ENCODE peak calls at places on chromosomes 12 and 14, in nine cellular contexts. X is suprapubic skin, Z is GM12865, I is AG04449, J is cardiac muscle cell, C is left lung, W is body of pancreas, A is choroid plexus epithelial cell, D is WTC11. Q is an unnamed sample.

GRCh38 chr12:11877869-11878780 is 192.6 kb upstream of the BCL2L14 start:
- DNase-seq in W (peak), J (peak), X (no peak), D (no peak), I (peak), A (peak), C (no peak), Z (no peak), Q (no peak)

GRCh38 chr12:12207746-12208145 is 59.1 kb downstream of the LRP6 start:
- DNase-seq in W (no peak), A (no peak), J (no peak), I (no peak), X (no peak), Z (no peak), C (no peak), D (no peak), Q (no peak)

GRCh38 chr14:70665448-70666363 is 24.0 kb downstream of the TTC9 start:
- DNase-seq in Z (peak), J (no peak), W (peak), I (no peak), C (no peak), D (no peak), X (peak), A (peak), Q (no peak)

GRCh38 chr14:91835197-91835919 is 32.0 kb downstream of the TC2N start:
- DNase-seq in D (no peak), J (peak), W (peak), I (no peak), Z (peak), X (no peak), A (no peak), C (no peak), Q (no peak)

GRCh38 chr12:54330442-54330841 is 5.5 kb downstream of the COPZ1 start:
- DNase-seq in D (no peak), A (no peak), Z (no peak), X (no peak), I (no peak), W (no peak), C (no peak), J (no peak), Q (no peak)

GRCh38 chr12:124509676-124510300 is 57.6 kb downstream of the NCOR2 start:
- DNase-seq in A (peak), Z (no peak), X (no peak), I (no peak), J (peak), D (peak), C (no peak), W (peak), Q (no peak)

GRCh38 chr12:1796515-1797010 is 23.8 kb upstream of the LRTM2 start:
- DNase-seq in C (peak), X (no peak), J (no peak), W (peak), I (no peak), A (no peak), Z (peak), D (no peak), Q (peak)

GRCh38 chr14:44895716-44896115 is 66.0 kb downstream of the KLHL28 start:
- DNase-seq in Z (no peak), W (no peak), X (no peak), A (peak), I (peak), J (no peak), D (no peak), C (no peak), Q (no peak)

GRCh38 chr12:27623645-27624044 is 72.6 kb upstream of the REP15 start:
- DNase-seq in X (no peak), I (no peak), D (no peak), J (no peak), Z (no peak), C (no peak), W (no peak), A (peak), Q (no peak)

GRCh38 chr12:109307051-109307450 is 2.0 kb downstream of the FOXN4 start:
- DNase-seq in X (no peak), J (no peak), D (no peak), C (no peak), A (no peak), I (no peak), Z (no peak), W (no peak), Q (no peak)
- TF ChIP-seq CTCF in X (no peak), J (no peak), D (no peak), C (no peak), A (no peak), I (no peak), Z (no peak), W (no peak), Q (no peak)

DNA sequence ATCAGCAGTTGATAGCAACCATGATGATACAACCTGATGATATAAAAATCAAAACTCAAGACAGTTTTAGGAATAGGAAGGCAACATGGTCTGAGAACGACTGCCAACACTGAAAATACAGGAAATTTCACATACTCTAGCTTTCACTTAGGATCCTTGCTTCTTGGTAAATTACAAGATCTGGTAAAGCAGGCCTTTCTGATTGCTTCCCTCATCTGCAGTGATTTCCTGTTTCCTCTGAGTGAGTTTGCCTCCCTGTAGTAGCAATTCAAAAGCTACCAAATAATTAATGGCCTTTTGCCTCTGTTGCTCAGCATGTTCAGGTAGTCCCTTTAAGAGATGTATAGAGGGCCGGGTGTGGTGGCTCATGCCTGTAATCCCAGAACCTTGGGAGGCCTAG is 2.0 kb upstream of the IRAK3 start:
- DNase-seq in X (no peak), W (no peak), Z (no peak), A (no peak), C (no peak), J (no peak), I (no peak), D (no peak), Q (no peak)
- TF ChIP-seq CTCF in X (no peak), W (no peak), Z (no peak), A (no peak), C (no peak), J (no peak), I (no peak), D (no peak), Q (no peak)

GRCh38 chr12:59708484-59708883 is 112.7 kb downstream of the SLC16A7 start:
- DNase-seq in D (no peak), C (no peak), Z (no peak), X (no peak), W (no peak), I (no peak), A (no peak), J (no peak), Q (no peak)

GRCh38 chr12:59715434-59715833 is 119.6 kb downstream of the SLC16A7 start:
- DNase-seq in C (no peak), D (no peak), W (no peak), X (no peak), I (no peak), Z (no peak), J (no peak), A (no peak), Q (no peak)

GRCh38 chr12:59710004-59710628 is 114.3 kb downstream of the SLC16A7 start:
- DNase-seq in X (no peak), Z (no peak), A (no peak), C (no peak), D (no peak), W (no peak), J (no peak), I (no peak), Q (no peak)

GRCh38 chr12:59708059-59708458 is 112.2 kb downstream of the SLC16A7 start:
- DNase-seq in C (no peak), Z (no peak), W (no peak), I (no peak), J (no peak), D (no peak), X (no peak), A (peak), Q (no peak)

DNA sequence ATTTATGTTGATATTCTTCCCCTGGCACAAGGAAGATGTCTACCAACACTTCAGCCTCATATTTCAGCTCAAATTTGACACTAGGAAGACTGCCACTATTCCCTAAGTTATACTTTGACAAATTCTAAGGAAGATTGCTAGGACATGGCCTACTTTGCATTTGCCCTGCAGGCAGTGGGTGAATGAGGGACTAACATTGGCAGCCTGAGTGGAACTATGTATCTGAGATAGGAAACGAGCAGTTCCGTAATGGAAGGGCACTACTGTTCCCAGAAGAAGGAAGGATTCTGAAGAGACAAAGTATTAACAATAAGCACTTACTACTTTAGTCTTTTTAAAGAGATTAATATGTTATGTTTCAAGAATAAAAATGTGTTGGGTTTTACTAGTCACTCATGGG is 115.1 kb downstream of the SLC16A7 start:
- DNase-seq in A (no peak), Z (no peak), D (no peak), J (no peak), W (no peak), I (no peak), C (no peak), X (no peak), Q (no peak)
- TF ChIP-seq CTCF in A (no peak), Z (no peak), D (no peak), J (no peak), W (no peak), I (no peak), C (no peak), X (no peak), Q (no peak)

GRCh38 chr12:66103011-66103913 is 27.3 kb downstream of the LLPH start:
- DNase-seq in I (no peak), D (peak), Z (peak), A (no peak), X (no peak), J (no peak), C (no peak), W (no peak), Q (no peak)
- TF ChIP-seq CTCF in I (no peak), D (no peak), Z (peak), A (peak), X (no peak), J (no peak), C (no peak), W (no peak), Q (peak)

GRCh38 chr12:112524676-112525425 is 106.1 kb downstream of the PTPN11 start:
- DNase-seq in X (no peak), D (peak), Z (no peak), J (no peak), W (peak), A (peak), I (no peak), C (no peak), Q (no peak)
- TF ChIP-seq CTCF in X (no peak), D (no peak), Z (no peak), J (peak), W (no peak), A (peak), I (no peak), C (no peak), Q (peak)

DNA sequence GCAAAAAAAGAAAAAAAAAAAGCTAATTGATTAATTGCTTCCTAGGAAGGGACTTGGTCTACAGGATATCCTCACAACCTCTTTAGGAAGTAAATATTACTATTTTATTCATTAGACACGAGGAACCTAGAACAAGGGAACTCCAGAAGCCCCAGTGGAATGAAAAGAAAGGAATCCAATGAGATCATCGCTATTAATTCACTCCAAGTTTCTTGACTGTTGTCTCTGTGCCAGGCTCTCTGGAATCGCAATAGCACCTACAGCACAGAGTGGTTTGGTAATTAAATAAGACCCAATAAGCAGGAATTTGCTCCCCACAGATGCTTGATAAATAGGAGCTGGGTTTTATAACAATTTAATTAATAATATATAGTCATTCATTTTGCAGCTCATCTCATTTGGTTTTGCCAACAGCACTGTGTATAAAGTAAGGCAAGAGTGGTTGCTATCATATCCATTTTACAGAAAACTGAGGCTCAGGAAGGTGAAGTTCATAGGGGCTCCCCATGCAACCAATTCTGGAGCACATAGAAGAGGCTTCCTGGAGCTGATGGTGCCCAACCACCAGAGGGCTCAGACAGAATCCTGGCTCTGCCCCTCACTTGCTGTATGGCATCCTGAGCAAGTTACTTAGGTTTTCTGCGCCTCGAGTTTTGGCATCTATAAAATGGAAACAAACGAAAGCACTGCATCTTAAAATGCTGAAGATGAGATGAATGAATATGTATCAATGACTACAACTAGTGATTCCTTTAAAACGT is 420.2 kb downstream of the MED13L start:
- DNase-seq in I (no peak), J (no peak), X (no peak), D (no peak), A (no peak), W (no peak), Z (no peak), C (no peak), Q (no peak)
- TF ChIP-seq CTCF in I (no peak), J (peak), X (no peak), D (no peak), A (no peak), W (no peak), Z (no peak), C (no peak), Q (no peak)

GRCh38 chr12:131390408-131391100 is 320.3 kb upstream of the SFSWAP start:
- DNase-seq in C (no peak), W (peak), J (peak), Z (peak), X (no peak), D (peak), I (no peak), A (no peak), Q (peak)
- TF ChIP-seq CTCF in C (no peak), W (no peak), J (no peak), Z (no peak), X (no peak), D (no peak), I (no peak), A (no peak), Q (no peak)

DNA sequence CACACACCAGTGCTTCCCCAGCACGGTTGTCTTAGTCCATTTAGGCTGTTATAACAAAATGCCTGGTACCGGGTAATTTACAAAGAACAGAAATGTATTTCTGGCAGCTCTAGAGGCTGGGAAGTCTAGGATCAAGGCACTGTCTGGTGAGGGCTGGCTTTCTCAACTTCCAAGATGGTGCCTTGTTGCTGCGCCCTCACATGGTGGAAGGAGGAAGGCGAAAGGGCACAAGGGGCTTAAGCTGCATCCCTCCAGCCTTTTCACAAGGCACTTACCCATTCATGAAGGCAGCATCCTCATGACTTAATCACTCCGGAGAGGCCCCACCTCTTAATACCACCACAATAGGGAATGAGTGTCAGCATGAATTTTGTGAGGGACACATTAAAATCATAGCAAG is 155.5 kb downstream of the SLC15A5 start:
- DNase-seq in J (no peak), Z (no peak), I (no peak), X (no peak), W (no peak), D (peak), A (no peak), C (no peak), Q (no peak)
- TF ChIP-seq CTCF in J (no peak), Z (no peak), I (no peak), X (no peak), W (no peak), D (no peak), A (no peak), C (no peak), Q (no peak)